ENCODE peak calls at places on chromosomes 2 and 18, in seven cellular contexts. I is GM12878, K is HCT116, R is HepG2, T is SK-N-SH, D is K562, F is H1. V is an unnamed sample.

GRCh38 chr2:66960161-66960560 is 437.0 kb upstream of the ETAA1 start:
- DNase-seq in K (no peak), R (no peak), F (no peak), T (no peak), D (no peak), I (no peak), V (no peak)

GRCh38 chr2:90069290-90069894 is 1377.9 kb downstream of the RPIA start:
- DNase-seq in K (no peak), D (peak), T (peak), I (no peak), F (peak), R (peak), V (peak)

GRCh38 chr2:200426754-200427153 is 83.1 kb downstream of the KCTD18 start:
- DNase-seq in R (no peak), D (no peak), K (no peak), I (no peak), F (no peak), T (no peak), V (no peak)

GRCh38 chr18:45760443-45761036 is 36.6 kb downstream of the SLC14A1 start:
- DNase-seq in K (no peak), F (peak), R (no peak), D (no peak), I (no peak), T (no peak), V (no peak)

GRCh38 chr2:38702413-38702812 is 36.5 kb downstream of the GALM start:
- DNase-seq in T (no peak), R (no peak), F (no peak), D (peak), K (no peak), I (no peak), V (no peak)

GRCh38 chr2:142965464-142965863 is 88.0 kb downstream of the KYNU start:
- DNase-seq in T (no peak), K (no peak), R (no peak), I (no peak), D (no peak), F (no peak), V (no peak)

GRCh38 chr2:52220393-52220792 is 1188.5 kb upstream of the NRXN1 start:
- DNase-seq in K (no peak), R (no peak), D (no peak), T (no peak), I (no peak), F (no peak), V (no peak)

GRCh38 chr2:196201229-196201998 is 30.0 kb upstream of the STK17B start:
- DNase-seq in D (no peak), I (no peak), T (no peak), K (no peak), F (no peak), R (no peak), V (no peak)

GRCh38 chr2:88055049-88055435 is 541 bp downstream of the KRCC1 start:
- DNase-seq in K (no peak), I (no peak), F (no peak), T (peak), D (no peak), R (no peak), V (no peak)

GRCh38 chr2:53490659-53491058 is 276.9 kb upstream of the CHAC2 start:
- DNase-seq in D (no peak), F (no peak), R (no peak), T (no peak), K (no peak), I (no peak), V (no peak)

DNA sequence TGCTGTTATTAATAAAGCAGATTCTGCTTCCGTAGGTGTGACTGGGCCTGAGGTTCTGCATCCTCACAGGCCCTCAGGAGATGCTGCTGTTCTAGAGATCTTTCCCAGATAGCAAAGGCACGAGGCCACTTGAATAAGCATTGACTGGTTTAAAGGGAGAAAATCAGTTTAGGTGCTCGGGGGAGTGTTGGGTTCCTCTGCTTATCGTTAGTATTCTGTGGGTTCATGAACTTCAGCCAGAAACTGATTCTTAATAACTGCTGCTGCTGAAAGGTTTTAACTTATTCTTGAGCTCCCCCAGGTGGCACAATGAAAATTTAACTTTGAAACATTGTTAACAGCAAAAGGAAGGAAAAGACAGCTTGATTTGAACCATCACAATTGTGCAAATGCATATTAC is 56.9 kb downstream of the ITGA6 start:
- DNase-seq in D (peak), F (no peak), I (no peak), R (peak), T (peak), K (no peak), V (no peak)
- TF ChIP-seq SIN3A in D (no peak), F (no peak), I (no peak), R (no peak), T (no peak), K (no peak), V (no peak)

DNA sequence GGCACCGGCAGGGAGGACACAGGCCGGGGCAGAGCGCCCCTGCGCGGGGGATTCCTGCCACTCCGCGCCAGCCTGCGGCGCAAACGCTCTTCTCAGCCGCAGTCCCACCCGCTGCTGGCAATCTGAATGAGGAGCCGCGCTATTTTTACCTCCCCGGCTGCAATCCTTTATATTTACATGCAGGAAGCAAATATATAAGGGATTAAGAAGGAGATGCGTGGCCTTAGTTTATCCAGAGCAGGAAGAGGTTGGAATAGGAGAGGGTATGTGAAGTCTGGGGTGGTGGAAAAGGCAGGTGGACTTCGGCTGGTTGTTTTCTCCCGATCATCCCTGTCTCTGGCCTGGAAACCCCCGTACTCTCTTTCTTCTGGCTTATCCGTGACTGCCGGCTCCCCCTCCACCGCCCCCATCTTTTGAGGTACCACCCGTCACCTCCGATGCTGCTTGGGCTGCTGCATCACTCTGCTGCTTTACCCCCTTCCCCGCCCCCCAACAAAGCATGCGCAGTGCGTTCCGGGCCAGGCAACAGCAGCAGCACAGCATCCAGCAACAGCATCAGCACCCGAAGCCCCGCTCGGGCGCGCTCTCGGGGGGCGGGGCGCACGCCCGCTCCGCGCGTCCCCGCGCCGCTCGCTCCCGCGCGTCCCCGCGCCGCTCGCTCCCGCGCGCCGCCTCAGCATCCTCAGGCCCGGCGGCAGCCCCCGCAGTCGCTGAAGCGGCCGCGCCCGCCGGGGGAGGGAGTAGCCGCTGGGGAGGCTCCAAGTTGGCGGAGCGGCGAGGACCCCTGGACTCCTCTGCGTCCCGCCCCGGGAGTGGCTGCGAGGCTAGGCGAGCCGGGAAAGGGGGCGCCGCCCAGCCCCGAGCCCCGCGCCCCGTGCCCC is at the start of gene ADAM23:
- DNase-seq in R (no peak), T (peak), F (peak), K (no peak), I (no peak), D (peak), V (no peak)
- TF ChIP-seq SIN3A in R (no peak), T (no peak), F (no peak), K (no peak), I (no peak), D (no peak), V (no peak)

DNA sequence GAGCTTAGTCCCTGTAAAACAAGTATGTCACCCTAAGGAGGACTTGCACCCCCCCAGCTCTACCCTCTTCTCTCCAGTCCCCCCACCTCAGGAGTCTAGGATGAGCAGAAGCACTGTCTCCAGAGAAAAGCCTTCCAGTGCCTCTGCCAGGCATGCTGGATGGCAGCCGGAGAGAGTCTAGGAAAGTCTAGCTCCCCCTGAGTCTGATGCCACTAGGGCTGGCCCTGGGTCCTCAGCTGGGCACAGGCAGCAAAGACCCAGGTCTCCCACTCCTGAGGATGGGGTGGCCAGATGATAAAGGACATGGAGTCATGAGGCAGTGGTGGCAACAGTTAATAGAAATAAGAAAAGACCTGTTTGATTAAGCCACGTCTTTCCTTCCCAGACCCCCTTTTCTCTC is 225.6 kb downstream of the CYP26B1 start:
- DNase-seq in R (no peak), T (no peak), I (no peak), K (no peak), F (no peak), D (no peak), V (no peak)
- TF ChIP-seq SIN3A in R (no peak), T (no peak), I (no peak), K (no peak), F (no peak), D (no peak), V (no peak)

GRCh38 chr2:177338177-177338721 is 54.3 kb upstream of the AGPS start:
- DNase-seq in D (no peak), R (peak), I (no peak), K (peak), T (no peak), F (no peak), V (peak)
- TF ChIP-seq SIN3A in D (no peak), R (no peak), I (no peak), K (no peak), T (no peak), F (no peak), V (no peak)

GRCh38 chr18:49591271-49591670 is 29.4 kb downstream of the LIPG start:
- DNase-seq in T (no peak), R (no peak), I (no peak), K (no peak), F (no peak), D (no peak), V (no peak)
- TF ChIP-seq SIN3A in T (no peak), R (no peak), I (no peak), K (no peak), F (no peak), D (no peak), V (no peak)

DNA sequence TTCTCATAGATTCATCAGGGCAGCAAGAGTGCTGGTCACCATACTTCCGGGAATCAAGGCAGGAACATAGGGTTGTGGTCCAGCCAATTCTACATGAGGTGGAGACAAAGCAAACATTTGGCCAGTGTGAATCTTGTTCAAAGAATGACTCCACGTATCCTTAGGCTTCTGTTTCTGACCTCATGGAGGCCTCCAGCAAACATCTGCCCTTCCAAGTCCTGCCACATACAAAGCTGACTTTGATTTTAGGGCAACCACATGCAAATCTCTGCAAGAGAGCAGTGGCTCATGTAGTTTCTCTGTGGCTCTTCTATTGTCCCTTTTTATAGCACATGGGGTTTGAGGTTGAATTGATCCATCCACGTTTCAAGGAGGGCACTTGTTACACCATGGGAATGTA is 132.1 kb upstream of the MMADHC start:
- DNase-seq in I (no peak), F (no peak), R (no peak), T (no peak), D (no peak), K (no peak), V (no peak)
- TF ChIP-seq SIN3A in I (no peak), F (no peak), R (no peak), T (no peak), D (no peak), K (no peak), V (no peak)

GRCh38 chr2:46913471-46914381 is 1.9 kb downstream of the MCFD2 start:
- DNase-seq in I (no peak), K (peak), T (peak), D (peak), R (peak), F (no peak), V (no peak)
- TF ChIP-seq SIN3A in I (no peak), K (no peak), T (no peak), D (no peak), R (no peak), F (no peak), V (no peak)

V was measured in Panc1.